ENCODE peak calls at places on chromosomes 6 and 20, in ten cellular contexts. One of them, this sample, is unnamed.

GRCh38 chr6:166007349-166008263 is 160.0 kb downstream of the TBXT start:
- DNase-seq in DND-41: no peak
- DNase-seq in ascending aorta: no peak
- DNase-seq in left ventricle myocardium inferior: peak; percentile 71
- DNase-seq in tibial artery: peak; percentile 49
- DNase-seq in HCT116: no peak
- DNase-seq in Peyer's patch: no peak
- DNase-seq in lower lobe of right lung: no peak
- DNase-seq in A549: no peak
- DNase-seq in PC-3: no peak
- DNase-seq in this sample: peak; percentile 80

GRCh38 chr20:1803216-1804128 is 91.7 kb upstream of the SIRPA start:
- DNase-seq in DND-41: peak; percentile 21
- DNase-seq in lower lobe of right lung: peak; percentile 88
- DNase-seq in tibial artery: peak; percentile 58
- DNase-seq in A549: no peak
- DNase-seq in HCT116: no peak
- DNase-seq in left ventricle myocardium inferior: peak; percentile 72
- DNase-seq in Peyer's patch: peak; percentile 81
- DNase-seq in PC-3: no peak
- DNase-seq in ascending aorta: peak; percentile 77
- DNase-seq in this sample: peak; percentile 73

GRCh38 chr6:106167105-106167814 is 81.1 kb downstream of the PRDM1 start:
- DNase-seq in PC-3: no peak
- DNase-seq in A549: no peak
- DNase-seq in HCT116: no peak
- DNase-seq in lower lobe of right lung: no peak
- DNase-seq in tibial artery: no peak
- DNase-seq in Peyer's patch: no peak
- DNase-seq in ascending aorta: no peak
- DNase-seq in DND-41: no peak
- DNase-seq in left ventricle myocardium inferior: no peak
- DNase-seq in this sample: no peak

GRCh38 chr20:32028647-32029372 is 18.6 kb downstream of the CCM2L start:
- DNase-seq in DND-41: no peak
- DNase-seq in left ventricle myocardium inferior: no peak
- DNase-seq in Peyer's patch: no peak
- DNase-seq in A549: no peak
- DNase-seq in lower lobe of right lung: no peak
- DNase-seq in HCT116: no peak
- DNase-seq in tibial artery: no peak
- DNase-seq in ascending aorta: no peak
- DNase-seq in PC-3: no peak
- DNase-seq in this sample: no peak

GRCh38 chr6:83708546-83708969 is 343 bp downstream of the SNAP91 start:
- DNase-seq in left ventricle myocardium inferior: no peak
- DNase-seq in tibial artery: no peak
- DNase-seq in Peyer's patch: no peak
- DNase-seq in DND-41: no peak
- DNase-seq in PC-3: no peak
- DNase-seq in lower lobe of right lung: peak; percentile 28
- DNase-seq in ascending aorta: no peak
- DNase-seq in A549: no peak
- DNase-seq in HCT116: no peak
- DNase-seq in this sample: no peak

GRCh38 chr6:41937881-41938574 is 3.6 kb downstream of the CCND3 start:
- DNase-seq in ascending aorta: no peak
- DNase-seq in DND-41: peak; percentile 93
- DNase-seq in left ventricle myocardium inferior: no peak
- DNase-seq in Peyer's patch: no peak
- DNase-seq in lower lobe of right lung: no peak
- DNase-seq in A549: no peak
- DNase-seq in PC-3: no peak
- DNase-seq in HCT116: no peak
- DNase-seq in tibial artery: no peak
- DNase-seq in this sample: no peak

GRCh38 chr20:47020231-47020630 is 125.6 kb downstream of the EYA2 start:
- DNase-seq in tibial artery: no peak
- DNase-seq in ascending aorta: no peak
- DNase-seq in left ventricle myocardium inferior: no peak
- DNase-seq in Peyer's patch: no peak
- DNase-seq in lower lobe of right lung: no peak
- DNase-seq in PC-3: peak; percentile 13
- DNase-seq in A549: no peak
- DNase-seq in DND-41: no peak
- DNase-seq in HCT116: no peak
- DNase-seq in this sample: no peak

GRCh38 chr20:41697861-41698559 is 79.8 kb upstream of the CHD6 start:
- DNase-seq in A549: no peak
- DNase-seq in lower lobe of right lung: no peak
- DNase-seq in Peyer's patch: no peak
- DNase-seq in PC-3: peak; percentile 70
- DNase-seq in ascending aorta: no peak
- DNase-seq in left ventricle myocardium inferior: no peak
- DNase-seq in tibial artery: no peak
- DNase-seq in DND-41: peak; percentile 37
- DNase-seq in HCT116: no peak
- DNase-seq in this sample: no peak

DNA sequence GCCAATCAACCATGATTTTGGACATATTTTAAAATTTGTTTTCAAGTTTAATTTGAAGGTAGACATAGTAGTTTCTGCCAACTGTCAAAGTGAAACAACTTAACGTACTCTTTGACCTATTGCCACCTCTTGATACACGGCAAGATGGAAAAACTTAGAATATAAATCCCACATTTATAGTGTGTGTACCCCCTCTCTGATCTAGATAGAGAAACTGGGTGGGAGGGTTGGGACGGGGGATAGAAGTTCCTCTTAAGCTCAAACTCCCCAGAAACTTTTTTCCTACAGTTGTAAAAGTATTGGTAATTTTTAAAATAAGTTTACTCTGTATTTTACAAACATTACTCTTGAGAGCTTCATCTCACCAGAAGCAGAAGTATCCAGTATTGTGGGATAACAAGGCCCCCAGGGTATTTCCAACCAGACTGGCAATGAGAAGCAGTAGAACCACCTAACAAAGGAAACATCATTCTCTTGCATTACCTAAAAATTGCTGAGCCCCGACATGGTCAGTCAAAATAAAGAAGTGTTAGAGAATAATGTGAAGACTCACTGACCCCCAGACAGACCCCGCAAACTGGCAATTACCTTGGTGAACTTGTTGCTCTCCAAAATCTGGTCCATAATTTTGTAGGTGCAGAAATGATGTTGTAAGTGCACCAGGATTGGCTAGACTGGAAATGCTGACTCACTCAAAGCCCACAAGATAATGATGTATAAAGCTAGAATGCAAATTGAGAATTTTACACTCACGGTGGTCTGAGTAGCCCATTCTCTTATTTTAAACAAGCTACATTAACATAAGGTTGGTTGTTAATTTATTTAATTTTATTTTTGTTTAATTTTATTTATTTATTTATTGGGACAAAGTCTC is 74.7 kb upstream of the TNFAIP3 start:
- DNase-seq in PC-3: no peak
- DNase-seq in HCT116: no peak
- DNase-seq in Peyer's patch: no peak
- DNase-seq in tibial artery: no peak
- DNase-seq in lower lobe of right lung: no peak
- DNase-seq in ascending aorta: no peak
- DNase-seq in DND-41: no peak
- DNase-seq in left ventricle myocardium inferior: no peak
- DNase-seq in A549: no peak
- DNase-seq in this sample: no peak
- H3K4me1 ChIP-seq in PC-3: no peaks in the 10 kb centered on the region
- H3K4me1 ChIP-seq in HCT116: no peaks in the 10 kb centered on the region
- H3K4me1 ChIP-seq in Peyer's patch: no peaks in the 10 kb centered on the region
- H3K4me1 ChIP-seq in tibial artery: no peaks in the 10 kb centered on the region
- H3K4me1 ChIP-seq in lower lobe of right lung: peaks cover 10% of the 10 kb centered on the region
- H3K4me1 ChIP-seq in ascending aorta: no peaks in the 10 kb centered on the region
- H3K4me1 ChIP-seq in DND-41: peaks cover 88% of the 10 kb centered on the region
- H3K4me1 ChIP-seq in left ventricle myocardium inferior: peaks cover 9% of the 10 kb centered on the region
- H3K4me1 ChIP-seq in A549: no peaks in the 10 kb centered on the region
- H3K4me1 ChIP-seq in this sample: peaks cover 9% of the 10 kb centered on the region

GRCh38 chr6:3748726-3749389 is 2.7 kb downstream of the PXDC1 start:
- DNase-seq in HCT116: no peak
- DNase-seq in left ventricle myocardium inferior: no peak
- DNase-seq in ascending aorta: no peak
- DNase-seq in DND-41: no peak
- DNase-seq in A549: no peak
- DNase-seq in PC-3: no peak
- DNase-seq in lower lobe of right lung: no peak
- DNase-seq in Peyer's patch: no peak
- DNase-seq in tibial artery: no peak
- DNase-seq in this sample: no peak
- H3K4me3 ChIP-seq in HCT116: no peak overlapping the region
- H3K4me3 ChIP-seq in left ventricle myocardium inferior: peak overlapping the region; percentile 79
- H3K4me3 ChIP-seq in ascending aorta: peak overlapping the region; percentile 82
- H3K4me3 ChIP-seq in DND-41: no peak overlapping the region
- H3K4me3 ChIP-seq in A549: no peak overlapping the region
- H3K4me3 ChIP-seq in PC-3: peak overlapping the region; percentile 80
- H3K4me3 ChIP-seq in lower lobe of right lung: peak overlapping the region; percentile 78
- H3K4me3 ChIP-seq in Peyer's patch: no peak overlapping the region
- H3K4me3 ChIP-seq in tibial artery: peak overlapping the region; percentile 96
- H3K4me3 ChIP-seq in this sample: no peak overlapping the region

DNA sequence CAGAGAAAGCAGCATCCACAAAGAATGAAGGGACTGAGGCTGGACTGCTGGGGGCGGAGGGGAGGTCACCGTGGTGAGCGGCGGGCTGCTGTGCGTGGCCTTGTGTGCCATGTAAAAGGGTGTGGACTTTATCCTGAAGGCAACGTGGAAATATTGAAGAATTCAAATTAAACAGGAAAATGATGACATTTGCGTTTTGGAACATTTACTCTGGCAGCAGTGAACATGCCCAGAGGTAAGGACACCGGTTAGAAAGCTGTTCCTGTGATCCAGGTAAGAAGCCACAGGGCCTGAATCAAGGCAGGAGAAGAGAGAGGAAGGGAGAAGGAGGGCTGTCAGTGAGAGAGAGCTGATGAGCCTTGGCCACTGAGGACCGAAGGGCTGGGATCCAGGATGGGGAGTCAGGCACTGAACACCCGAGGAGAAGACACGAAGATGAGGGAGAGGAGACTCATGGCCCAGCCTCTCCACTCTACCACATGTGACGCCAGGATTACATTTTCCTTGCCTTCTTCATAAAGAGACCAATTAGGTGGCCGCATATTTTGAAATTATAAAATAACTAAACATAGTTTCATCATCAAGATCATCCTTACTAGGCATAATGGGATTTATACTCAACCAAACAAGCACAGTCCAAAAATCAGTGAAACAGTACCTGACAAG is 58.4 kb downstream of the TRAM2 start:
- DNase-seq in HCT116: no peak
- DNase-seq in ascending aorta: no peak
- DNase-seq in tibial artery: no peak
- DNase-seq in Peyer's patch: no peak
- DNase-seq in lower lobe of right lung: no peak
- DNase-seq in DND-41: no peak
- DNase-seq in left ventricle myocardium inferior: no peak
- DNase-seq in A549: no peak
- DNase-seq in PC-3: no peak
- DNase-seq in this sample: no peak
- H3K27ac ChIP-seq in HCT116: peak overlapping the region; percentile 73
- H3K27ac ChIP-seq in ascending aorta: peak overlapping the region; percentile 90
- H3K27ac ChIP-seq in tibial artery: peak overlapping the region; percentile 83
- H3K27ac ChIP-seq in Peyer's patch: peak overlapping the region; percentile 56
- H3K27ac ChIP-seq in lower lobe of right lung: peak overlapping the region; percentile 70
- H3K27ac ChIP-seq in DND-41: no peak overlapping the region
- H3K27ac ChIP-seq in left ventricle myocardium inferior: peak overlapping the region; percentile 92
- H3K27ac ChIP-seq in A549: peak overlapping the region; percentile 94
- H3K27ac ChIP-seq in PC-3: peak overlapping the region; percentile 64
- H3K27ac ChIP-seq in this sample: peak overlapping the region; percentile 73

GRCh38 chr20:63953764-63954429 is 2.3 kb downstream of the UCKL1 start:
- DNase-seq in tibial artery: no peak
- DNase-seq in Peyer's patch: no peak
- DNase-seq in A549: no peak
- DNase-seq in DND-41: no peak
- DNase-seq in left ventricle myocardium inferior: no peak
- DNase-seq in ascending aorta: no peak
- DNase-seq in HCT116: no peak
- DNase-seq in PC-3: no peak
- DNase-seq in lower lobe of right lung: no peak
- DNase-seq in this sample: no peak

GRCh38 chr20:63950701-63951397 is 5.4 kb downstream of the UCKL1 start:
- DNase-seq in tibial artery: no peak
- DNase-seq in lower lobe of right lung: no peak
- DNase-seq in left ventricle myocardium inferior: peak; percentile 51
- DNase-seq in HCT116: no peak
- DNase-seq in Peyer's patch: no peak
- DNase-seq in PC-3: no peak
- DNase-seq in A549: no peak
- DNase-seq in DND-41: no peak
- DNase-seq in ascending aorta: no peak
- DNase-seq in this sample: peak; percentile 75

GRCh38 chr20:63952769-63953168 is 3.4 kb downstream of the UCKL1 start:
- DNase-seq in left ventricle myocardium inferior: no peak
- DNase-seq in tibial artery: no peak
- DNase-seq in PC-3: no peak
- DNase-seq in lower lobe of right lung: no peak
- DNase-seq in ascending aorta: no peak
- DNase-seq in A549: no peak
- DNase-seq in Peyer's patch: no peak
- DNase-seq in DND-41: no peak
- DNase-seq in HCT116: no peak
- DNase-seq in this sample: no peak

GRCh38 chr20:63952210-63952535 is 4.0 kb downstream of the UCKL1 start:
- DNase-seq in tibial artery: no peak
- DNase-seq in left ventricle myocardium inferior: no peak
- DNase-seq in A549: no peak
- DNase-seq in DND-41: no peak
- DNase-seq in ascending aorta: no peak
- DNase-seq in lower lobe of right lung: no peak
- DNase-seq in PC-3: no peak
- DNase-seq in Peyer's patch: no peak
- DNase-seq in HCT116: no peak
- DNase-seq in this sample: no peak

DNA sequence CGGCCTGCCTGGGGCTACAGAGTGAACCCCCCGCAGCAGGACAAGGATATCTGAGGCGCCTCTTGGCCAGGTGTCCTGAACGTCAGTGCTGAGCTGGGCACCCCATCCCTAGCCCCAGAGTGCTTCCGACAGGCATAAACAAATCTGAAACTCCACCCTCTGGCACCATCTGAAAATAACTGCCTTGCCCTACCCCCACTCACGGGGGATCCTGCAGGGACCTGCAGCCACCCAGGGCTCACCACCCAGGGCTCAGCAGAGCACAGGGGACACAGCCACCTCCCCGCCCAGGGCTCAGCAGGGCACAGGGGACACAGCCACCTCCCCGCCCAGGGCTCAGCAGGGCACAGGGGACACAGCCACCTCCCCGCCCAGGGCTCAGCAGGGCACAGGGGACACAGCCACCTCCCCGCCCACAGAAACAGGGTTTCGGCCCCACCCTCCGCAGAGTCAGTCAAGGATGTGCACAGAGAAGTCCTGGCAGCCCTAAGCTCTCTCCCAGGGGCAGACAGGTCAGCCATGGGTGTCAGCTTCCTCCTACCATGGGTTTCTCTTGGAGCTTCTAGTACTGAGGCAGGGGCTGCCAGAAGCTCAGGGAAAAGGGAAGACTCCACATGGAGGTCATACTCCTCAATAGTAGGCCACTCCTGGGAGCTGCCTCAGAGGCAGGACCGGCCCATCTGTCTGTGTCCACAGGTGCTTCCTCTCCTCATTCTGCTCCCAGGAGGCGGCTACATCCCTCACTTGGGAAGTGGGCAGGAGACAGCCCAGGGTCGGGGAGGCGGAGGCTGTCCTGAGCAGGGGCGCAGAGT is 4.6 kb downstream of the UCKL1 start:
- DNase-seq in A549: no peak
- DNase-seq in DND-41: no peak
- DNase-seq in lower lobe of right lung: no peak
- DNase-seq in left ventricle myocardium inferior: peak; percentile 55
- DNase-seq in HCT116: no peak
- DNase-seq in tibial artery: no peak
- DNase-seq in ascending aorta: no peak
- DNase-seq in PC-3: no peak
- DNase-seq in Peyer's patch: peak; percentile 46
- DNase-seq in this sample: peak; percentile 68
- H3K4me1 ChIP-seq in A549: peaks cover 46% of the 10 kb centered on the region
- H3K4me1 ChIP-seq in DND-41: peaks cover 24% of the 10 kb centered on the region
- H3K4me1 ChIP-seq in lower lobe of right lung: peaks cover 83% of the 10 kb centered on the region
- H3K4me1 ChIP-seq in left ventricle myocardium inferior: peaks cover 97% of the 10 kb centered on the region
- H3K4me1 ChIP-seq in HCT116: peaks cover 14% of the 10 kb centered on the region
- H3K4me1 ChIP-seq in tibial artery: peaks cover 83% of the 10 kb centered on the region
- H3K4me1 ChIP-seq in ascending aorta: peaks cover 19% of the 10 kb centered on the region
- H3K4me1 ChIP-seq in PC-3: peaks cover 30% of the 10 kb centered on the region
- H3K4me1 ChIP-seq in Peyer's patch: peaks cover 58% of the 10 kb centered on the region
- H3K4me1 ChIP-seq in this sample: peaks cover 17% of the 10 kb centered on the region

This sample was measured in right cardiac atrium.